ENCODE peak calls at places on chromosomes 11 and 22, in four cellular contexts. F, Q, E and P are unnamed samples.

GRCh38 chr11:108198833-108199232 is 23.6 kb downstream of the NPAT start:
- DNase-seq in F (no peak), E (no peak), Q (no peak), P (no peak)

GRCh38 chr11:115505165-115505564 is 950 bp upstream of the CADM1 start:
- DNase-seq in F (no peak), E (no peak), Q (no peak), P (no peak)

GRCh38 chr11:81174646-81175330 is 1558.9 kb downstream of the FAM181B start:
- DNase-seq in Q (no peak), E (no peak), F (no peak), P (no peak)

GRCh38 chr22:44154431-44154942 is 26.2 kb upstream of the PARVG start:
- DNase-seq in E (no peak), Q (no peak), F (peak; percentile 55), P (peak; percentile 12)

GRCh38 chr11:114440121-114440860 is 1.0 kb downstream of the REXO2 start:
- DNase-seq in E (no peak), F (no peak), Q (no peak), P (no peak)

GRCh38 chr11:44774736-44775135 is 48.0 kb downstream of the TSPAN18 start:
- DNase-seq in Q (no peak), F (no peak), E (no peak), P (no peak)

GRCh38 chr11:34837246-34837856 is 78.8 kb downstream of the APIP start:
- DNase-seq in Q (peak; percentile 16), E (no peak), F (peak; percentile 8), P (no peak)

GRCh38 chr11:13955971-13956421 is 6.5 kb upstream of the SPON1 start:
- DNase-seq in F (peak; percentile 58), Q (peak; percentile 73), E (no peak), P (no peak)

GRCh38 chr22:23144926-23145906 is at the start of gene RAB36:
- DNase-seq in F (peak; percentile 23), Q (peak; percentile 99), E (peak; percentile 97), P (peak; percentile 77)
- TF ChIP-seq POLR2A in F (no peak), Q (peak; percentile 48), E (no peak), P (no peak)

GRCh38 chr11:17208257-17208999 is 642 bp upstream of the PIK3C2A start:
- DNase-seq in Q (peak; percentile 84), E (no peak), F (peak; percentile 60), P (no peak)
- TF ChIP-seq POLR2A in Q (no peak), E (no peak), F (no peak), P (no peak)

GRCh38 chr11:65524747-65525658 is at the start of gene SCYL1:
- DNase-seq in F (peak; percentile 79), E (peak; percentile 93), Q (peak; percentile 81), P (no peak)
- TF ChIP-seq POLR2A in F (peak; percentile 69), E (peak; percentile 75), Q (peak; percentile 44), P (peak; percentile 74)

DNA sequence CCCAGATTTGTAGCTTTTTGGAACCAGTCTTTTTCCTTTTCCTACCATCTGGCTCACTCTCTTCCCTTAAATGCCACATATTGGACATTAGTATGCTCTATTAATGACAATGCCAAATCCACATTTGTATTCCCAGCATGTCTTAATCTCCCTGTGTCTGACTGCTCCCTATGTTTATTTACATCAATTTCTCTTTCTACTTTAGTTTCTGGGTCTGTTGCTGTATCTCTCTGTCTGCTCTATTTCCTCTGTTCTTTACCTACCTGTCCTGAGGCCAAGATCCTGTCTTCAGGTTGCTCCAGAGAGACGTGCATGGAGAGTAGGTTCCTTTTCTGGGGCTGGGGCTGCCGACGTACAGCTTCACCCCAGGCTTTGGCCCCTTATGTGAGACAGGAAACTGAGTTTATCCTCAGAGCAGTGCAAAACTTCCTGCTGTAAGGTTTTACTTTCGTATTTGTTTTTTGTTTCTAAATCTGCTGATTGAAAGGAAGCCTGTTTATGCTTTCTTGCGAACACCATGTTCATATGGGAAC is 25.6 kb downstream of the OR2AG2 start:
- DNase-seq in E (no peak), Q (no peak), F (no peak), P (peak; percentile 68)
- TF ChIP-seq POLR2A in E (no peak), Q (no peak), F (no peak), P (peak; percentile 83)

GRCh38 chr11:1574256-1575242 is 2.5 kb upstream of the DUSP8 start:
- DNase-seq in F (peak; percentile 77), E (peak; percentile 74), Q (peak; percentile 73), P (no peak)
- TF ChIP-seq POLR2A in F (no peak), E (no peak), Q (no peak), P (no peak)

DNA sequence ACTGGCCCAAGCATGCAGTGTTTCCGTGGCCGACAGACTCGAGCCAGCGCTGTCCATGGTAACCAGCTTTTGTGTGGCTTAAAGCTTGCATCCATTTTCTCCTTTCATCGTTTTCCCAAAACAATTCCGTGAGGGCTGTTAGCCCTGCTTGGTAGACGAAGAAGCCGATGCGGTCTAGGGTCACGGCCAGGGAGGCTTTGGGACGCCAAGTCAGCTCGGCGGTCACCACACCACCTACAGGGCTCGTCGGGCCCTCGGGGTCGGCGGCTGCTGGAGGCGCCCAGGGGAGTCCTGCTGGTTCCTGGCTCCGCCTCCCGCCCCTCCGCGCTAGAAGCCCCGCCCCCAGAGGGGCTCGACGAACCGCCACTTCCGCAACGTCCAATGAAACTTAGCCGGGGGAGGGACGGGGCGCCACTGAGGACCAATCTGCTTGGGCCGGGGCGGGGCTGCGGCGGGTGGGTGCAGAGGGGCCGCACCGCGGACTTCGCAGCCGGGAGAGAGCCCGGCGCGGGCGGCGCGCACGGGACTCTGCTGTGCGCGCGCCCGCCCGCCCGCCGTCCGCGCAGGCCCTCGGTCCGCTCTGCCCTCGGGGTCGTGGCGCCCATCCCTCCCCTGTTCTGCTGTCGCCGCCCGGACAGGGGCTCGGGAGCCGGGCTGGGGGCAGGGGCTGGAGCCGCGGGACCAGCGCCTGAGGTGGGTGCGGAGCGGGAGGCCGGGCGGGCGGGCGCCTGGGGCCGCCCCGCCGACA is at the start of gene TIGD3:
- DNase-seq in F (peak; percentile 98), E (peak; percentile 98), Q (peak; percentile 93), P (peak; percentile 75)
- TF ChIP-seq POLR2A in F (peak; percentile 50), E (peak; percentile 82), Q (peak; percentile 65), P (peak; percentile 84)